ENCODE peak calls at places on chromosomes 3 and 15, in ten cellular contexts. E is NCI-H460; V is HEK293T; Y is stimulated activated CD8-positive, alpha-beta memory T cell treated with anti-CD3 and anti-CD28 coated beads, Interleukin-15, amount 100 ng/mL, for 24 hours; L is non-pigmented ciliary epithelial cell; I is cerebellar cortex; A is stimulated activated naive CD8-positive, alpha-beta T cell treated with anti-CD3 and anti-CD28 coated beads, Interleukin-15, Interleukin-2, amounts not matched to agents 100 U/mL and 50 U/mL, for 24 hours; M is bronchial epithelial cell; X is NT2/D1; B is NCI-H1694 treated with DMSO at 0.1 percent for 48 hours. T is an unnamed sample.

GRCh38 chr3:171442184-171442583 is 18.0 kb downstream of the TNIK start:
- DNase-seq in E (no peak), V (no peak), Y (no peak), L (no peak), I (no peak), A (no peak), M (no peak), X (no peak), B (no peak), T (no peak)

GRCh38 chr3:127820871-127821853 is 1.2 kb downstream of the MGLL start:
- DNase-seq in E (no peak), V (no peak), Y (no peak), L (no peak), I (peak; percentile 91), A (no peak), M (no peak), X (no peak), B (no peak), T (no peak)

GRCh38 chr15:22887157-22887951 is 48.9 kb downstream of the NIPA2 start:
- DNase-seq in E (no peak), V (no peak), Y (no peak), L (peak; percentile 48), I (no peak), A (no peak), M (peak; percentile 21), X (no peak), B (no peak), T (no peak)

GRCh38 chr3:177281292-177281942 is 84.1 kb upstream of the TBL1XR1 start:
- DNase-seq in E (no peak), V (no peak), Y (no peak), L (no peak), I (peak; percentile 22), A (peak; percentile 15), M (no peak), X (no peak), B (no peak), T (no peak)

GRCh38 chr15:42491540-42492225 is 742 bp upstream of the ZNF106 start:
- DNase-seq in E (peak; percentile 33), V (no peak), Y (no peak), L (no peak), I (peak; percentile 15), A (no peak), M (peak; percentile 80), X (no peak), B (no peak), T (no peak)

GRCh38 chr3:57464801-57465200 is 79.3 kb downstream of the DNAH12 start:
- DNase-seq in E (no peak), V (peak; percentile 16), Y (no peak), L (no peak), I (no peak), A (no peak), M (no peak), X (no peak), B (no peak), T (no peak)

GRCh38 chr15:39084683-39085530 is 496.0 kb upstream of the THBS1 start:
- DNase-seq in E (no peak), V (no peak), Y (no peak), L (peak; percentile 66), I (peak; percentile 13), A (no peak), M (peak; percentile 87), X (no peak), B (peak; percentile 93), T (no peak)

GRCh38 chr15:63610209-63610841 is 13.1 kb downstream of the FBXL22 start:
- DNase-seq in E (peak; percentile 75), V (peak; percentile 65), Y (no peak), L (peak; percentile 70), I (peak; percentile 96), A (peak; percentile 73), M (peak; percentile 69), X (peak; percentile 73), B (peak; percentile 82), T (peak; percentile 80)

GRCh38 chr3:51711352-51712019 is 4.6 kb downstream of the GRM2 start:
- DNase-seq in E (no peak), V (no peak), Y (no peak), L (no peak), I (no peak), A (no peak), M (no peak), X (no peak), B (no peak), T (no peak)

GRCh38 chr15:99055555-99056134 is 48.1 kb upstream of the PGPEP1L start:
- DNase-seq in E (no peak), V (no peak), Y (no peak), L (no peak), I (no peak), A (no peak), M (no peak), X (no peak), B (no peak), T (no peak)

GRCh38 chr3:102866845-102867244 is 432.0 kb downstream of the ZPLD1 start:
- DNase-seq in E (no peak), V (no peak), Y (no peak), L (no peak), I (no peak), A (no peak), M (no peak), X (no peak), B (no peak), T (no peak)

GRCh38 chr3:150577854-150578253 is 25.3 kb upstream of the SELENOT start:
- DNase-seq in E (no peak), V (no peak), Y (no peak), L (no peak), I (peak; percentile 12), A (no peak), M (peak; percentile 15), X (no peak), B (no peak), T (no peak)

GRCh38 chr3:192848371-192849233 is 69.1 kb downstream of the MB21D2 start:
- DNase-seq in E (no peak), V (no peak), Y (no peak), L (no peak), I (no peak), A (no peak), M (no peak), X (no peak), B (no peak), T (no peak)

GRCh38 chr3:126104742-126105605 is 21.1 kb upstream of the SLC41A3 start:
- DNase-seq in E (no peak), V (no peak), Y (no peak), L (no peak), I (peak; percentile 77), A (no peak), M (no peak), X (no peak), B (no peak), T (no peak)

GRCh38 chr3:98733055-98733777 is 29.9 kb upstream of the ST3GAL6 start:
- DNase-seq in E (no peak), V (peak; percentile 43), Y (no peak), L (no peak), I (peak; percentile 47), A (peak; percentile 24), M (no peak), X (no peak), B (no peak), T (no peak)

GRCh38 chr3:17795280-17795679 is 52.8 kb upstream of the TBC1D5 start:
- DNase-seq in E (no peak), V (no peak), Y (no peak), L (no peak), I (no peak), A (no peak), M (no peak), X (no peak), B (no peak), T (no peak)

GRCh38 chr3:11282250-11283125 is 10.3 kb downstream of the ATG7 start:
- DNase-seq in E (no peak), V (no peak), Y (no peak), L (no peak), I (peak; percentile 80), A (no peak), M (no peak), X (no peak), B (peak; percentile 79), T (no peak)

GRCh38 chr15:72722071-72722696 is 36.2 kb downstream of the BBS4 start:
- DNase-seq in E (peak; percentile 52), V (peak; percentile 68), Y (peak; percentile 30), L (peak; percentile 35), I (peak; percentile 79), A (peak; percentile 72), M (peak; percentile 63), X (peak; percentile 77), B (peak; percentile 51), T (peak; percentile 86)

GRCh38 chr3:8492744-8493511 is 8.7 kb upstream of the LMCD1 start:
- DNase-seq in E (no peak), V (no peak), Y (no peak), L (no peak), I (no peak), A (no peak), M (peak; percentile 67), X (no peak), B (no peak), T (no peak)

GRCh38 chr15:90885432-90886290 is 1.4 kb downstream of the FES start:
- DNase-seq in E (peak; percentile 56), V (peak; percentile 82), Y (peak; percentile 74), L (no peak), I (peak; percentile 69), A (peak; percentile 91), M (peak; percentile 33), X (no peak), B (no peak), T (no peak)

GRCh38 chr15:61871926-61872522 is 188.2 kb downstream of the VPS13C start:
- DNase-seq in E (peak; percentile 29), V (no peak), Y (no peak), L (peak; percentile 5), I (peak; percentile 23), A (no peak), M (peak; percentile 54), X (no peak), B (peak; percentile 32), T (no peak)

T was measured in iPS DF 19.7.